ENCODE peak calls at places on chromosomes 2 and 18, in four cellular contexts. P is left ventricle myocardium inferior, V is lung, Z is fibroblast of pulmonary artery. Y is an unnamed sample.

GRCh38 chr2:201932511-201932910 is 101.1 kb upstream of the FZD7 start:
- DNase-seq in V (no peak), P (no peak), Z (no peak), Y (no peak)

GRCh38 chr2:240465268-240465764 is 29.9 kb downstream of the GPC1 start:
- DNase-seq in Z (no peak), P (peak), V (no peak), Y (no peak)

GRCh38 chr2:173909846-173910245 is 55.3 kb downstream of the SP3 start:
- DNase-seq in Z (peak), P (no peak), V (no peak), Y (no peak)

GRCh38 chr2:160010361-160011145 is 51.9 kb downstream of the PLA2R1 start:
- DNase-seq in P (no peak), V (no peak), Z (no peak), Y (no peak)

GRCh38 chr2:52253605-52254004 is 1221.7 kb upstream of the NRXN1 start:
- DNase-seq in P (no peak), Z (no peak), V (no peak), Y (no peak)

GRCh38 chr2:231399046-231399852 is 3.7 kb downstream of the B3GNT7 start:
- DNase-seq in P (no peak), V (no peak), Z (no peak), Y (no peak)

GRCh38 chr18:2692508-2692907 is 37.0 kb downstream of the SMCHD1 start:
- DNase-seq in V (no peak), P (no peak), Z (peak), Y (no peak)

GRCh38 chr2:67515021-67515420 is 117.9 kb downstream of the ETAA1 start:
- DNase-seq in V (no peak), Z (no peak), P (no peak), Y (no peak)

GRCh38 chr2:172096661-172097547 is 5.8 kb downstream of the DLX2 start:
- DNase-seq in V (no peak), Z (peak), P (no peak), Y (no peak)

GRCh38 chr2:20223345-20224190 is 1.4 kb downstream of the SDC1 start:
- DNase-seq in V (no peak), Z (peak), P (no peak), Y (no peak)

GRCh38 chr2:146624429-146624828 is 1220.4 kb upstream of the ACVR2A start:
- DNase-seq in P (no peak), V (no peak), Z (no peak), Y (no peak)

GRCh38 chr2:30204281-30204680 is 27.1 kb upstream of the LBH start:
- DNase-seq in P (no peak), V (peak), Z (no peak), Y (no peak)
- H3K4me3 ChIP-seq in P (no peak), V (no peak), Z (no peak), Y (no peak)

GRCh38 chr2:110864721-110865120 is 132.3 kb downstream of the ACOXL start:
- DNase-seq in P (no peak), Z (no peak), V (no peak), Y (no peak)

GRCh38 chr2:110863726-110864125 is 131.4 kb downstream of the ACOXL start:
- DNase-seq in V (no peak), P (no peak), Z (no peak), Y (no peak)

GRCh38 chr2:110866036-110866435 is 133.7 kb downstream of the ACOXL start:
- DNase-seq in V (no peak), P (no peak), Z (no peak), Y (no peak)

GRCh38 chr2:110865188-110865587 is 132.8 kb downstream of the ACOXL start:
- DNase-seq in Z (no peak), V (no peak), P (no peak), Y (no peak)

GRCh38 chr2:110864176-110864575 is 131.8 kb downstream of the ACOXL start:
- DNase-seq in P (no peak), Z (no peak), V (no peak), Y (no peak)
- TF ChIP-seq CTCF in P (no peak), Z (no peak), V (no peak), Y (no peak)

DNA sequence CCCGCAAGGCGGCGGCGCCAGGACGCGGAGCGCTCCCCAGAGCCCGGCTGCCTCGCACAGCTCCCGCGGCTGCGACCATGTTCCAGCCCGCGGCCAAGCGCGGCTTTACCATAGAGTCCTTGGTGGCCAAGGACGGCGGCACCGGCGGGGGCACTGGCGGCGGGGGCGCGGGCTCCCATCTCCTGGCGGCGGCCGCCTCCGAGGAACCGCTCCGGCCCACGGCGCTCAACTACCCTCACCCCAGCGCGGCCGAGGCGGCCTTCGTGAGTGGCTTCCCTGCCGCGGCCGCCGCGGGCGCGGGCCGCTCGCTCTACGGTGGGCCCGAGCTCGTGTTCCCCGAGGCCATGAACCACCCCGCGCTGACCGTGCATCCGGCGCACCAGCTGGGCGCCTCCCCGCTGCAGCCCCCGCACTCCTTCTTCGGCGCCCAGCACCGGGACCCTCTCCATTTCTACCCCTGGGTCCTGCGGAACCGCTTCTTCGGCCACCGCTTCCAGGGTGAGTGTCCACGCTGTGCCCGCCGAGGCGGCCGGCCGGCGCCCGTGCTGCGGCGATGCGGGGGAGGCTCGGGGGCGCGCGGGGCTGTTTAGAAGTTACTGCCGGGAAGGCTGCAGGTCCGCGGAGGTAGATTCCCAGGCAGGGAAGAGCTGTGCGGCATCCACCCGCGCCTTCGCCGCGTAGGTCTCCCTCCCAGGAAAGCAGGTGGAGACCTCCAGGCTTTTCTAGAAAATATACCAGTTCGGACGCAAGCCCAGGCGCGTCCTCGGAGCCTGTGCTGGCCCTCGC is 749 bp downstream of the EMX1 start:
- DNase-seq in Z (no peak), P (no peak), V (no peak), Y (no peak)
- H3K4me3 ChIP-seq in Z (no peak), P (peak), V (no peak), Y (peak)

DNA sequence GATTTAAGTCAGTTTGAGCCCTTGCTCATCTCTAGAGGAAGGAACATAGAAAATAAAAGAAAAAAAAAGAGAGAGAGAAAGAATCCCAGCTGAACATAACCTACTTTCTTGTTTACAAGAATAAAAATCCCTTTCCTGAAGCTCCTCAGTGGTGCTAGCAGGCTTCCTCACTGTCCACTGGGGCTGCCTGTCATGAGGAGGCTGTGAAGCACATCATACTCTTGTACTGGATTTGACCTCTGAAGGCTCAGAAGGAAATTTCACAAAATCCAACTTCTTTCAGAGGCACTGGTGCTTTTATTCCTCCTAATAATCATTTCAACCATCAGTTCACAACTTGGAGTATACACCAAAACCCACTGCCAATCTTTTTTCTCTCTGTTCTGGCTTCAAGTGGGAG is 48.6 kb downstream of the TMX3 start:
- DNase-seq in Z (peak), V (no peak), P (peak), Y (no peak)
- TF ChIP-seq CTCF in Z (no peak), V (no peak), P (no peak), Y (no peak)

DNA sequence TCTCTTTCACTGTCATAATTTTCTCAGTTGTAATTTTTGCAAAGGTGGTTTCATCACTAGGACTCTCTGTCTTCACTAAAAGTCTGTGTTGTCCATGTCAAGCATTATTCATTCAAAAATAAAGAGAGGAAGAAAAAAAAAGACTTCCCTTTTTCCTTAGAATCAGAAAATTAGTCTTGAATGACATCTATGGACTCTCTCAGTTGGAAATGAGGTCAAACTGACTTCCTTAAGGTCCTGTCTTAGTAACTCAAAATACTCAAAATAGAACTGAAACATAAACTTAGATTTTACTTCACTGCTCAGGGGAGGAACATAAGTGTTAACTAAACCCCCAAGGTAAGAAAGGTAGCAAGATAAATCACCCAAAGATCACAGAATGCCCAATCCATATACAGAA is 2.2 kb upstream of the ZNF407 start:
- DNase-seq in P (no peak), Z (no peak), V (no peak), Y (no peak)
- H3K4me3 ChIP-seq in P (peak), Z (no peak), V (no peak), Y (no peak)

DNA sequence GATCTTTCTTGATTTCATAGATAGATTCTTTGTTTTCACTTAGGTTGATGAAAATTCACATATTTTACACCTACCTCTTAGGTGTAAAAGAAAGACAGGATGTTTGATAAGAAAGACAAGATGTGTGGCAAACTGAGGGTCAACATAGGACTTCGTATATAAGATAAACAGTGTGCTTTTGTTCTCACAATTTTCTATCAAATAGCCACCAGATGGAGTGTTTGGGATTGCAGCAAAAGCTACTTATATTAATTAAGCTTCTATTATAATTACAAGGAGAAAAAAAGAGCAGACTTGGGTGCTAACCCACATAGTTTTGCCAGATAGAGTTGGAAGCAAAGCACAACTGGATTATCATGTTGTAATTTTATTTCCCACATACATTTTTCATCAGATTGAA is 232.9 kb downstream of the CDH7 start:
- DNase-seq in P (no peak), V (no peak), Z (no peak), Y (no peak)
- TF ChIP-seq CTCF in P (no peak), V (no peak), Z (no peak), Y (no peak)

GRCh38 chr18:23690505-23691068 is 1.3 kb downstream of the LAMA3 start:
- DNase-seq in P (no peak), V (no peak), Z (no peak), Y (no peak)
- H3K4me3 ChIP-seq in P (peak), V (peak), Z (no peak), Y (no peak)

GRCh38 chr18:24735504-24736243 is 275.2 kb downstream of the HRH4 start:
- DNase-seq in V (no peak), Z (no peak), P (no peak), Y (no peak)

GRCh38 chr18:24731158-24731557 is 270.7 kb downstream of the HRH4 start:
- DNase-seq in V (no peak), P (no peak), Z (no peak), Y (no peak)

GRCh38 chr18:24731981-24732380 is 271.5 kb downstream of the HRH4 start:
- DNase-seq in Z (no peak), V (peak), P (no peak), Y (no peak)

GRCh38 chr18:24736686-24737085 is 276.2 kb downstream of the HRH4 start:
- DNase-seq in Z (no peak), P (no peak), V (no peak), Y (peak)

DNA sequence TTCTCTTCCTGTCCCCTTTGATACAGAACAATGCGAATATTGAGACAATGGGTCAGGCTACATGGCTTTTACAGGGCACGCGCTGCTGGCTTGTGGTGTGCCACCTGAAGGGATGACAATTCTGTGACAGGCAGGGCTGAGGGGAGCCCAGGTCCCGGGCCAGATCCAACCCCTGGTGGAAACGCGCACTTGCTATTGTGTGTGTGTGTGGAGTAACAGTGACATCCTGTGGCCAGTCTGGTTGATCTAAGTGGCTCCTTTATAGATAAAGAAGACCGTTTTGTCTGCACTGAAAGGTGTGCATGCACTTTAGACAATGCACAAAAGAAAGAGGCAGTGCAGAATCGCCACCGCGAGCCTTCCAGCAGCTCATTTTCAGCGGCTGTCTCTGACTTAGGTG is 273.6 kb downstream of the HRH4 start:
- DNase-seq in P (no peak), V (peak), Z (no peak), Y (no peak)
- TF ChIP-seq CTCF in P (peak), V (no peak), Z (no peak), Y (no peak)

DNA sequence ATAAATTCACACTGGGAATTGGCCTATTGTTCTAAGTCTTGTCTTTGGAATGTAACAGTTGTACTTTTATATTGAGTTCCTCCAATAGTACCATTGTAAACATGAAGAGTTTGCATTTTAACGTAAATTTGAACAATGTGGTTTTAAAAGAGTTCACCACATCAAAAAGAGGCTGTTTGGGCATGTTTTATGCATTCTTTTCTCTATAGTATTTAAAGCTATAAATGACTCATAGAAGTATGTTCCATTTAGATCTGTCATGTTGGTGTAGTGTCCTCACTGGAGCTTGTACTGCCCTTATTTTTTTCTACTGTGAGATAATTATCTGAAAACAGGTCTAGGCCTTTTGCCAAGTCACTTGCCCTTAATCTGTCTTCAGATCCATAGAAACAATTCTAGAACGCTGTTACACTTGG is 141.9 kb downstream of the RHBDD1 start:
- DNase-seq in P (no peak), V (no peak), Z (peak), Y (no peak)
- H3K4me3 ChIP-seq in P (no peak), V (no peak), Z (no peak), Y (no peak)

GRCh38 chr2:8681786-8682692 is at the start of gene ID2:
- DNase-seq in V (peak), Z (peak), P (peak), Y (peak)
- TF ChIP-seq CTCF in V (no peak), Z (peak), P (no peak), Y (no peak)

Y was measured in lower leg skin.